ENCODE peak calls at places on chromosome 4, in eight cellular contexts. A, O, I, Y, E, V, T and K are unnamed samples.

GRCh38 chr4:54067163-54067562 is 2.8 kb upstream of the CHIC2 start:
- DNase-seq in A (no peak), I (peak), O (peak), E (no peak), V (peak), T (no peak), Y (no peak), K (peak)

GRCh38 chr4:168605411-168605810 is 108.6 kb downstream of the PALLD start:
- DNase-seq in Y (no peak), O (peak), T (no peak), I (no peak), A (no peak), E (peak), V (no peak), K (no peak)

GRCh38 chr4:54784188-54784671 is 126.5 kb downstream of the KIT start:
- DNase-seq in E (no peak), V (no peak), Y (no peak), O (no peak), T (no peak), A (no peak), I (no peak), K (peak)

GRCh38 chr4:3303840-3304715 is 11.3 kb downstream of the RGS12 start:
- DNase-seq in E (no peak), T (no peak), Y (peak), O (no peak), I (no peak), A (no peak), V (no peak), K (no peak)

GRCh38 chr4:156547439-156547838 is 424.2 kb downstream of the PDGFC start:
- DNase-seq in E (no peak), I (peak), Y (no peak), V (no peak), T (no peak), O (peak), A (no peak), K (no peak)

GRCh38 chr4:2767705-2768074 is 11.6 kb upstream of the TNIP2 start:
- DNase-seq in Y (no peak), V (no peak), A (no peak), O (no peak), E (no peak), I (no peak), T (no peak), K (no peak)

GRCh38 chr4:90958256-90958895 is 831.2 kb downstream of the CCSER1 start:
- DNase-seq in O (no peak), T (peak), V (no peak), Y (no peak), I (peak), E (peak), A (no peak), K (no peak)

GRCh38 chr4:30844861-30845582 is 124.9 kb downstream of the PCDH7 start:
- DNase-seq in O (no peak), Y (no peak), E (no peak), T (no peak), I (no peak), V (no peak), A (no peak), K (no peak)

GRCh38 chr4:74158561-74159396 is 861 bp downstream of the MTHFD2L start:
- DNase-seq in O (no peak), I (no peak), A (no peak), V (no peak), T (no peak), Y (no peak), E (no peak), K (no peak)

GRCh38 chr4:186557486-186557885 is 2.1 kb upstream of the MTNR1A start:
- DNase-seq in I (no peak), E (no peak), T (peak), A (no peak), V (no peak), Y (peak), O (no peak), K (no peak)

GRCh38 chr4:25154594-25155265 is 5.5 kb downstream of the SEPSECS start:
- DNase-seq in Y (no peak), I (no peak), T (no peak), A (no peak), E (no peak), O (no peak), V (no peak), K (no peak)